ENCODE peak calls at places on chromosome 10, in nine cellular contexts. G, U, B, W, Z, M, J, H and C are unnamed samples.

GRCh38 chr10:89805599-89806013 is 104.2 kb downstream of the KIF20B start:
- DNase-seq in G (no peak), U (no peak), B (no peak), W (no peak), Z (no peak), M (no peak), J (no peak), H (no peak), C (no peak)

GRCh38 chr10:97673736-97674525 is 13.1 kb downstream of the AVPI1 start:
- DNase-seq in G (no peak), U (no peak), B (peak), W (peak), Z (no peak), M (no peak), J (no peak), H (no peak), C (no peak)

GRCh38 chr10:75043256-75044121 is 68.0 kb upstream of the SAMD8 start:
- DNase-seq in G (no peak), U (peak), B (no peak), W (peak), Z (no peak), M (peak), J (peak), H (no peak), C (no peak)

GRCh38 chr10:32112055-32112454 is 55.8 kb upstream of the KIF5B start:
- DNase-seq in G (no peak), U (no peak), B (peak), W (no peak), Z (no peak), M (no peak), J (no peak), H (peak), C (peak)

GRCh38 chr10:13654846-13655245 is 68.1 kb downstream of the PRPF18 start:
- DNase-seq in G (no peak), U (no peak), B (no peak), W (no peak), Z (no peak), M (no peak), J (no peak), H (no peak), C (no peak)

GRCh38 chr10:86523348-86523747 is 1.8 kb upstream of the WAPL start:
- DNase-seq in G (no peak), U (no peak), B (peak), W (peak), Z (no peak), M (no peak), J (no peak), H (peak), C (no peak)

GRCh38 chr10:43679509-43679908 is 30.8 kb upstream of the ZNF32 start:
- DNase-seq in G (no peak), U (no peak), B (peak), W (no peak), Z (no peak), M (no peak), J (no peak), H (peak), C (peak)

GRCh38 chr10:124152139-124152780 is 58.9 kb upstream of the CHST15 start:
- DNase-seq in G (no peak), U (peak), B (peak), W (no peak), Z (peak), M (peak), J (no peak), H (peak), C (peak)

GRCh38 chr10:78255214-78255613 is 221.6 kb downstream of the RPS24 start:
- DNase-seq in G (no peak), U (no peak), B (peak), W (no peak), Z (no peak), M (no peak), J (no peak), H (no peak), C (no peak)
- H3K27ac ChIP-seq in G (no peak), U (no peak), B (peak), W (peak), Z (no peak), M (no peak), J (no peak), H (no peak), C (no peak)

GRCh38 chr10:21518629-21519321 is 6.7 kb downstream of the SKIDA1 start:
- DNase-seq in G (no peak), U (no peak), B (peak), W (no peak), Z (no peak), M (no peak), J (no peak), H (peak), C (peak)
- H3K27ac ChIP-seq in G (peak), U (peak), B (peak), W (no peak), Z (peak), M (no peak), J (no peak), H (peak), C (peak)

DNA sequence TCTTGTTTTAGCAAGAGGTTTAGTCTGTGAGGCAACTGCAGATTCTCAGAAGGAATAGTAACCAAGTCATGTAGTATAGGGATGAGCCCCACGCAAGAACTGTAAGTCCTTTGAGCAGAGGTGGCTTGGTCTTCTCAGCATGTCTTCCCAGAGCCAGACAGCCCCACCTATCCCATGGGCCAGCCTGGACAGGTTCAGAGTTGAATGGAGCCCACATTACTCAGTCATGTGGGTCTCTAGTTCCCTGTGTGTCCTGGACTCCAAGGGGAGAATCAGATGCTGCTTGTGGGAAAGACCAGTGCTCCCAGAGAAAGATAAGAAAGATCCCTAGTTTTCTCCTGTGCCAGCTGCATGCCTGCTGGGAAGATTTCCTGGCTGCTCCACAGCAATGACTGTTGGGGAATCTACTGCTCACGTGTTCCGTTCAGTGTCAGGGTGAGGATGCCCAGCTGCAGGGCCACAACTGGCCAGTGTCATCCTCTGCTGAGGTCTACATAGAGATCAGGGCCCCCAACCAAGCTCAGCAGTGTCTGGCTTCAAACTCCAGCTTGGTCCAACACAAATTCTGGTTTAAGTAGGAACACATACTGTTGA is 66.9 kb upstream of the UNC5B start:
- DNase-seq in G (no peak), U (peak), B (no peak), W (no peak), Z (no peak), M (peak), J (no peak), H (peak), C (no peak)
- H3K27ac ChIP-seq in G (no peak), U (no peak), B (no peak), W (no peak), Z (no peak), M (no peak), J (no peak), H (no peak), C (no peak)

DNA sequence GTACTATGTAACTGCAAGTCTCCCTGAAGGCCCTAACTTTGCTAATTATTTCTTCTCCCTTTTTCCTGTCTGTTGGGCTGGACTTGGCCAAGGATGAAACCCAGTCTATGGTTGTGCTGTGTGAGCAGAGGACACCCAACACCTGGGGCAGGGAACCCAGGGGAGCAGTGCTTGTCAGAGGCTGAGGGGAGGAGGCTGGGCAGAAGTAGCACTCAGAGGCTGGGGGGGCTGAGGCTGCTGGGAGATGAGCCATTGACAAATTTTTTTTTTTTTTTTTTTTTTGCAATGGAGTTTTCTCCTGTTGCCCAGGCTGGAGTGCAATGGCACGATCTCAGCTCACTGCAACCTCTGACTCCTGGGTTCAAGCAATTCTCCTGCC is 28.5 kb downstream of the TRIM8 start:
- DNase-seq in G (no peak), U (no peak), B (no peak), W (no peak), Z (no peak), M (no peak), J (no peak), H (no peak), C (no peak)
- H3K27ac ChIP-seq in G (no peak), U (peak), B (no peak), W (no peak), Z (peak), M (no peak), J (no peak), H (no peak), C (no peak)

GRCh38 chr10:19971343-19971742 is 155.1 kb downstream of the PLXDC2 start:
- DNase-seq in G (no peak), U (no peak), B (no peak), W (no peak), Z (no peak), M (no peak), J (no peak), H (no peak), C (no peak)
- H3K27ac ChIP-seq in G (no peak), U (no peak), B (no peak), W (no peak), Z (peak), M (no peak), J (no peak), H (no peak), C (peak)

DNA sequence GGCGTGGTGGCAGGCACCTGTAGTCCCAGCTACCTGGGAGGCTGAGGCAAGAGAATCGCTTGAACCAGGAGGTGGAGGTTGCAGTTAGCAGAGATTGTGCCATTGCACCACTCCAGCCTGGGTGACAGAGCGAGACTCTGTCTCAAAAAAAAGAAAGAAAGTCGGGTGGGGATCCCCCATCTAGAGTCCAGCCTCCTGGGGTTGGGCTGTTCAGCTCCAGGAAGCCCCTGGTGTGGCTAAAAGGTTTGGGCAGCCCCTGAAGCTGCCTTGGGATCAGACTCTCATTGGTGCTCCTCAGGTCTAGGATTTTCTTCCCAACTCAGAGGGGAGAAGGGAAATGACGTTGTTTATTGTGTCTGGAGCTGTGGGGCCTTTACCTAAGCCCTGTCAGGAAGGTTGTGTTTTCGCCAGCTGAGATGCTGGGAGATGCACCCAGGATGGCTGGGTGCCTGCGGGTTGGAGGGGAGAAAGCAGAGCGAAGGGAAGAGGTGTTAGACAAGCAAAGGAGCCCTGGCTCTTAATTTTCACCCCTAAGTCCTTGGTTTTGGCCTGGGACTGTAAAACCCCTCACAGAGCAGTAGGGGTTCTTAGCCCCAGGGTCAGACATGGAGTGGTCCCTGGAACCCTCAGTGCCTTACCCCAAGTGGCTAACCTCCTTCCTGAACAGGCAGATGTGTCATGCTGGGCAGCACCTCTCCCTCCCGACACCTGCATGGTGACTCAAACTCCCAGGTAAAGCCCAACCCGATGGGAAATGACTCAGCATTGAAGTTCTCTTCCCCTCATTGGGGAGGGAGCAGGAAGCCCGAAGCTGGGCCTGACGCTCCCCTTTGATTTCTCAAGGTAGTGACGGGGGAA is 21.1 kb downstream of the PLAU start:
- DNase-seq in G (no peak), U (no peak), B (no peak), W (peak), Z (no peak), M (peak), J (peak), H (no peak), C (no peak)
- H3K27ac ChIP-seq in G (no peak), U (no peak), B (no peak), W (peak), Z (no peak), M (no peak), J (no peak), H (no peak), C (no peak)